ENCODE peak calls at places on chromosomes 16 and 17, in nine cellular contexts. X, H, V, B, D, M, Y, G and P are unnamed samples.

GRCh38 chr17:64118452-64118979 is 11.4 kb downstream of the ERN1 start:
- DNase-seq in X (no peak), H (no peak), V (no peak), B (peak), D (no peak), M (no peak), Y (no peak), G (no peak), P (peak)

GRCh38 chr16:85461814-85462404 is 151.2 kb upstream of the GSE1 start:
- DNase-seq in X (peak), H (no peak), V (no peak), B (no peak), D (no peak), M (no peak), Y (no peak), G (no peak), P (peak)

GRCh38 chr17:78359216-78359935 is 501 bp downstream of the SOCS3 start:
- DNase-seq in X (peak), H (no peak), V (no peak), B (no peak), D (no peak), M (no peak), Y (no peak), G (no peak), P (peak)

GRCh38 chr17:37300683-37301082 is 75.1 kb upstream of the C17orf78 start:
- DNase-seq in X (no peak), H (no peak), V (no peak), B (no peak), D (no peak), M (no peak), Y (no peak), G (no peak), P (no peak)

GRCh38 chr17:79120259-79120658 is 45.6 kb downstream of the ENGASE start:
- DNase-seq in X (no peak), H (no peak), V (no peak), B (no peak), D (no peak), M (no peak), Y (no peak), G (no peak), P (no peak)

GRCh38 chr16:51097729-51098128 is 53.3 kb downstream of the SALL1 start:
- DNase-seq in X (no peak), H (no peak), V (no peak), B (no peak), D (no peak), M (no peak), Y (no peak), G (no peak), P (no peak)

GRCh38 chr17:2435852-2436251 is 35.0 kb upstream of the MNT start:
- DNase-seq in X (no peak), H (no peak), V (no peak), B (no peak), D (no peak), M (no peak), Y (no peak), G (no peak), P (no peak)

GRCh38 chr16:77805403-77805802 is 17.0 kb downstream of the VAT1L start:
- DNase-seq in X (no peak), H (no peak), V (no peak), B (no peak), D (no peak), M (no peak), Y (no peak), G (no peak), P (peak)

GRCh38 chr16:59886021-59886420 is 1151.9 kb upstream of the GOT2 start:
- DNase-seq in X (peak), H (no peak), V (no peak), B (no peak), D (no peak), M (peak), Y (no peak), G (no peak), P (peak)

GRCh38 chr17:60305141-60305540 is 86.8 kb downstream of the USP32 start:
- DNase-seq in X (peak), H (no peak), V (peak), B (no peak), D (peak), M (no peak), Y (peak), G (no peak), P (no peak)

GRCh38 chr16:56312556-56312955 is 112.8 kb downstream of the AMFR start:
- DNase-seq in X (no peak), H (no peak), V (no peak), B (no peak), D (no peak), M (no peak), Y (no peak), G (no peak), P (no peak)

GRCh38 chr17:67312265-67312664 is 54.1 kb downstream of the PSMD12 start:
- DNase-seq in X (no peak), H (no peak), V (no peak), B (no peak), D (no peak), M (no peak), Y (no peak), G (no peak), P (no peak)

GRCh38 chr16:73060216-73060615 is 12.3 kb upstream of the ZFHX3 start:
- DNase-seq in X (no peak), H (no peak), V (no peak), B (no peak), D (no peak), M (no peak), Y (no peak), G (no peak), P (peak)

GRCh38 chr17:81696218-81696941 is 6.8 kb upstream of the MRPL12 start:
- DNase-seq in X (no peak), H (no peak), V (no peak), B (no peak), D (no peak), M (no peak), Y (no peak), G (no peak), P (no peak)

GRCh38 chr16:11014159-11014558 is 69.8 kb downstream of the CLEC16A start:
- DNase-seq in X (peak), H (no peak), V (no peak), B (no peak), D (no peak), M (no peak), Y (no peak), G (no peak), P (no peak)

GRCh38 chr17:63082952-63083351 is 116.9 kb downstream of the TANC2 start:
- DNase-seq in X (peak), H (no peak), V (no peak), B (no peak), D (no peak), M (no peak), Y (no peak), G (no peak), P (no peak)

GRCh38 chr17:63247706-63248105 is 198.4 kb downstream of the CYB561 start:
- DNase-seq in X (peak), H (no peak), V (no peak), B (no peak), D (no peak), M (no peak), Y (no peak), G (no peak), P (no peak)

GRCh38 chr17:48484850-48485249 is 46.0 kb downstream of the HOXB1 start:
- DNase-seq in X (peak), H (no peak), V (no peak), B (no peak), D (no peak), M (no peak), Y (no peak), G (no peak), P (peak)

GRCh38 chr16:24170407-24170806 is 85.7 kb upstream of the CACNG3 start:
- DNase-seq in X (no peak), H (no peak), V (no peak), B (no peak), D (no peak), M (no peak), Y (no peak), G (no peak), P (no peak)

GRCh38 chr16:25027781-25028180 is 12.6 kb upstream of the ARHGAP17 start:
- DNase-seq in X (no peak), H (no peak), V (no peak), B (no peak), D (no peak), M (no peak), Y (no peak), G (no peak), P (no peak)

GRCh38 chr16:88809676-88810165 is 2.0 kb downstream of the APRT start:
- DNase-seq in X (no peak), H (no peak), V (no peak), B (no peak), D (no peak), M (no peak), Y (no peak), G (no peak), P (no peak)

GRCh38 chr16:51820176-51820575 is 669.1 kb upstream of the SALL1 start:
- DNase-seq in X (no peak), H (no peak), V (no peak), B (no peak), D (no peak), M (no peak), Y (no peak), G (no peak), P (no peak)